ENCODE peak calls at places on chromosomes 2 and 18, in eight cellular contexts. O is T follicular helper cell; X is foreskin fibroblast; V is foreskin keratinocyte; L is left cardiac atrium; K is LNCaP clone FGC; T is nucleus accumbens; F is activated effector memory CD4-positive, alpha-beta T cell treated with Interleukin-2 at 50 U/mL for 16 hours. H is an unnamed sample.

GRCh38 chr2:237509151-237509550 is 22.1 kb downstream of the MLPH start:
- DNase-seq in O (no peak), X (no peak), V (no peak), L (no peak), K (no peak), T (no peak), F (no peak), H (no peak)

GRCh38 chr18:55256568-55257289 is 297.5 kb upstream of the CCDC68 start:
- DNase-seq in O (no peak), X (peak; percentile 24), V (no peak), L (no peak), K (no peak), T (no peak), F (no peak), H (no peak)

GRCh38 chr18:13541621-13542519 is 184.5 kb downstream of the FAM210A start:
- DNase-seq in O (no peak), X (no peak), V (no peak), L (no peak), K (peak; percentile 71), T (no peak), F (no peak), H (no peak)

GRCh38 chr2:68774569-68775271 is 40.1 kb downstream of the ARHGAP25 start:
- DNase-seq in O (peak; percentile 16), X (no peak), V (no peak), L (peak; percentile 72), K (no peak), T (no peak), F (peak; percentile 38), H (peak; percentile 66)

GRCh38 chr2:65071499-65072180 is 15.4 kb downstream of the CEP68 start:
- DNase-seq in O (no peak), X (peak; percentile 45), V (no peak), L (peak; percentile 40), K (peak; percentile 43), T (no peak), F (no peak), H (no peak)

GRCh38 chr2:202185156-202185555 is 53.2 kb downstream of the SUMO1 start:
- DNase-seq in O (no peak), X (no peak), V (no peak), L (no peak), K (no peak), T (no peak), F (no peak), H (no peak)

GRCh38 chr18:46222710-46223360 is 118.7 kb downstream of the HAUS1 start:
- DNase-seq in O (no peak), X (no peak), V (no peak), L (no peak), K (no peak), T (no peak), F (no peak), H (no peak)

GRCh38 chr2:68200157-68200787 is 42.6 kb downstream of the PNO1 start:
- DNase-seq in O (no peak), X (no peak), V (no peak), L (no peak), K (no peak), T (no peak), F (no peak), H (no peak)

GRCh38 chr18:32362484-32362883 is 108.2 kb downstream of the GAREM1 start:
- DNase-seq in O (no peak), X (peak; percentile 15), V (no peak), L (no peak), K (no peak), T (no peak), F (no peak), H (no peak)

GRCh38 chr18:61336766-61337165 is 3.5 kb downstream of the CDH20 start:
- DNase-seq in O (no peak), X (no peak), V (no peak), L (no peak), K (no peak), T (peak; percentile 33), F (no peak), H (no peak)

GRCh38 chr2:189641565-189641964 is 19.7 kb upstream of the ASNSD1 start:
- DNase-seq in O (no peak), X (peak; percentile 28), V (no peak), L (no peak), K (no peak), T (no peak), F (no peak), H (no peak)

H was measured in CD8-positive, alpha-beta T cell.